ENCODE peak calls at places on chromosomes 6 and 20, in five cellular contexts. X is fibroblast of lung; W is aorta; A is CD8-positive, alpha-beta T cell; T is psoas muscle. K is an unnamed sample.

GRCh38 chr20:39960522-39961420 is 728.3 kb downstream of the MAFB start:
- DNase-seq in T (peak; percentile 80), W (no peak), A (no peak), X (no peak), K (no peak)

GRCh38 chr6:73325656-73326055 is 28.4 kb downstream of the DPPA5 start:
- DNase-seq in W (no peak), T (no peak), X (no peak), A (no peak), K (no peak)

GRCh38 chr6:29797966-29798365 is 29.7 kb upstream of the HLA-G start:
- DNase-seq in W (no peak), A (no peak), X (no peak), T (no peak), K (no peak)

GRCh38 chr20:24768977-24769675 is 179.9 kb upstream of the CST7 start:
- DNase-seq in A (no peak), X (no peak), T (no peak), W (peak; percentile 19), K (no peak)

GRCh38 chr6:18309046-18309445 is 44.7 kb upstream of the DEK start:
- DNase-seq in W (no peak), X (no peak), A (no peak), T (no peak), K (no peak)

GRCh38 chr6:136599324-136600011 is 49.2 kb upstream of the MAP7 start:
- DNase-seq in A (no peak), X (peak; percentile 62), W (no peak), T (peak; percentile 71), K (no peak)

GRCh38 chr6:67916389-67916788 is 718.7 kb upstream of the ADGRB3 start:
- DNase-seq in T (no peak), W (no peak), A (no peak), X (peak; percentile 92), K (no peak)

GRCh38 chr6:109373762-109374161 is 8.5 kb downstream of the CD164 start:
- DNase-seq in W (no peak), A (no peak), X (no peak), T (no peak), K (no peak)

GRCh38 chr6:150741633-150742200 is 123.8 kb upstream of the MTHFD1L start:
- DNase-seq in T (no peak), W (no peak), A (no peak), X (no peak), K (no peak)

GRCh38 chr6:141464490-141464889 is 668.2 kb upstream of the GJE1 start:
- DNase-seq in A (no peak), T (no peak), X (peak; percentile 78), W (no peak), K (no peak)

GRCh38 chr6:152552616-152553209 is 84.4 kb downstream of the SYNE1 start:
- DNase-seq in W (peak; percentile 64), T (peak; percentile 71), X (peak; percentile 55), A (peak; percentile 12), K (no peak)

GRCh38 chr6:7484666-7485065 is 56.8 kb upstream of the DSP start:
- DNase-seq in A (no peak), T (no peak), W (no peak), X (no peak), K (no peak)

GRCh38 chr6:7473805-7474329 is 67.6 kb upstream of the DSP start:
- DNase-seq in T (no peak), W (no peak), A (no peak), X (no peak), K (no peak)

GRCh38 chr6:7475081-7475480 is 66.4 kb upstream of the DSP start:
- DNase-seq in T (no peak), A (no peak), X (no peak), W (no peak), K (no peak)

DNA sequence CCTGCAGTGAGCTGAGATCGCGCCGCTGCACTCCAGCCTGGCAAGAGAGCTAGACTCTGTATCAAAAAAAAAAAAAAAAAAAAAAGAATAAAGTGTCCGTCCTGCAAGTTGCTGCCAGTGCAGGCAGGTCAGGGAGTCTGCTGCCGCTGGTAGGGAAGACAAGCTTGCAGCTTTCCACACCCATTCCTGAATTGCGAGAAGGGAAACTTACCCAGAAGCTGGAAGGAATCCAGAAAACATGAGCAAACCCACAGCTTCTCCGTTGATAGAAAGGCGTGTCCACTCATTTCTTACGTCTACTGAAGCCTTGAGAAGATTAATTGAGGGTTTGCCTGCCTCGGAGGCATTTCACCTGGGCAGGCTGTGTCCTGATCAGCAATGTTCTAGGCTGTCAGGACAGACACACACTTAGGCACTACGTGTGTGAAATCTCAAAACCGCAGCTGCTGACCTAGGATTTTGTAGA is 61.6 kb upstream of the DSP start:
- DNase-seq in W (no peak), X (peak; percentile 39), T (no peak), A (no peak), K (no peak)
- H3K27ac ChIP-seq in W (no peak overlapping the region), X (no peak overlapping the region), T (no peak overlapping the region), A (no peak overlapping the region), K (no peak overlapping the region)

GRCh38 chr6:128694303-128695009 is 174.1 kb upstream of the PTPRK start:
- DNase-seq in W (no peak), X (no peak), A (no peak), T (no peak), K (no peak)

GRCh38 chr6:128697392-128697689 is 176.9 kb upstream of the PTPRK start:
- DNase-seq in T (no peak), X (no peak), A (no peak), W (no peak), K (no peak)

DNA sequence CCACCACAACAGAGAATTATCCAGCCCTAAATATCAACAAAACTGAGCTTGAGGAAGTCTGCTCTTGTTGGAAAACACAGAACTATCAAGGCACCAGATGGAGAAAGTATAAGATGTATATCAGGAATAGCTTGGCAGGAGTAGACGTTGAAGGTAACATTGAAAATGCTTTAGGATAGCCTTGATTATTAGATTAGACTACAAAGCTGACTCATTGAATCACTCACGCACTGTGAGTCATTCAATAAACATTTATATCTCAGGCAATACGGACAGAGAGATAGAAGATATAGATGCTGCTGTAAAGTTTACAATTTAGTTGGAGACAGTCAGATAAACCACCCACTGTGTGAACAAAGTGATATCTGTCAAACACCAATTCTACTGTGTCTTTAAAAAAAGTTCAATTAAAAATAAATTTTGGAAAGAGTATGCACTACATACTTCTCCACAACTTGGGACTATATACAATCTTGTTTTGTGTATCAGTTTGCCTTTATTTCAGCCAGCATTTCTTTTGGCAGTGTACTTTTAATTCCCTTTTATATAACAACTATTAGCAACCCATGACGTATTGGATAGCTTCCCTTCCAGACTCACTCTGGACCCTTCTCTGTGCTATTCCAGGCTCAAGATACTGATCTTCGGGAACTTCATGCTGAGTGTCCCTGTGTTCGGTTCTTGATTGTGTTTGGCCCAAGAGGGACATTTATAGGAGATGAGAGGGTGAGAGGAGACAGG is 176.4 kb upstream of the PTPRK start:
- DNase-seq in W (no peak), T (no peak), A (no peak), X (peak; percentile 77), K (no peak)
- H3K27ac ChIP-seq in W (no peak overlapping the region), T (no peak overlapping the region), A (no peak overlapping the region), X (no peak overlapping the region), K (no peak overlapping the region)

DNA sequence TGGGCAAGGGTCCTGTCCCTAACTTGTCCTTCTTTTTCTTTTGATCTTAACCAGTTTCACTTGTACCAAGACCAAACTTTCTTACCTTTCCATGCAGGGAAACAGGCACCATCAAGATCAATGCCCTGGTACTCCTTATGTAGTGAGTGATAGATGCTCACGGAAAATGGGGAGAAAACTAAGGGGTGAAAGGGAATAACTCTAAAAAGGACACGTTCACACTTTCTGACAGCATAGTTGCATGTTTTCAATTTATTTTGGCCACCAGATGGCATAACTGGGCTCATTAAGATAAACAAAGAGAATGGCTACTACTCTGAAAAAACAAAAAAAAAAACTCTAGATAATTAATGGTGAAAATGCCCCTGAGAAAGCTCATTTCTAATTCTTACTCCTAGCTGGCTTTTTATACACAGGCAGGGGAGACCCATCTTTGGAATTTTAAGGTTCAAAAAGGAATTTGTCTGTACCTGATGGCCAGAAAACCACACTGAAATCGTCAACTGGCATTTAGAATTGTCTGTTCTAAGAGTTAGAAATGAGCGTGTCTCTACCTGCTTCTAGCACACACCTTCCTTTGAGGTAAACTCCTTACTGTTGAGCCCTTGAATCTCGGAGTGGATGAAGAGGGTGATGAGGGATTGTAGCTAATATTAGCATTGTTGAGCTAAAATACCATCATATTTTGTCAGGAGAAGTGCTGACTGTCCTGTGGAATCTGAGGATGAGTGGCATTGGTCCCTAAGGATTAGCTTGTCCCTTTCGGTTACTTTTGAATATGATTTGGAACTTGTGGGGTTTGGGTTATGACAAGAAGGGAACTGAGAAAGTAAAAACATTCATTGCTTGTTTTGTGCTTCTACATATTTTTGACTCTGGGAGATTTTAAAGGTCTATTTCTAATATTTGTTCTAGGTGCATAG is 62.2 kb upstream of the DDR1 start:
- DNase-seq in W (no peak), T (no peak), X (peak; percentile 36), A (no peak), K (no peak)
- H3K27ac ChIP-seq in W (no peak overlapping the region), T (peak overlapping the region; percentile 16), X (no peak overlapping the region), A (no peak overlapping the region), K (peak overlapping the region; percentile 25)

GRCh38 chr6:35258336-35258735 is 1.2 kb upstream of the ZNF76 start:
- DNase-seq in T (no peak), X (no peak), W (no peak), A (no peak), K (no peak)
- H3K27ac ChIP-seq in T (peak overlapping the region; percentile 99), X (peak overlapping the region; percentile 99), W (no peak overlapping the region), A (peak overlapping the region; percentile 88), K (peak overlapping the region; percentile 93)

DNA sequence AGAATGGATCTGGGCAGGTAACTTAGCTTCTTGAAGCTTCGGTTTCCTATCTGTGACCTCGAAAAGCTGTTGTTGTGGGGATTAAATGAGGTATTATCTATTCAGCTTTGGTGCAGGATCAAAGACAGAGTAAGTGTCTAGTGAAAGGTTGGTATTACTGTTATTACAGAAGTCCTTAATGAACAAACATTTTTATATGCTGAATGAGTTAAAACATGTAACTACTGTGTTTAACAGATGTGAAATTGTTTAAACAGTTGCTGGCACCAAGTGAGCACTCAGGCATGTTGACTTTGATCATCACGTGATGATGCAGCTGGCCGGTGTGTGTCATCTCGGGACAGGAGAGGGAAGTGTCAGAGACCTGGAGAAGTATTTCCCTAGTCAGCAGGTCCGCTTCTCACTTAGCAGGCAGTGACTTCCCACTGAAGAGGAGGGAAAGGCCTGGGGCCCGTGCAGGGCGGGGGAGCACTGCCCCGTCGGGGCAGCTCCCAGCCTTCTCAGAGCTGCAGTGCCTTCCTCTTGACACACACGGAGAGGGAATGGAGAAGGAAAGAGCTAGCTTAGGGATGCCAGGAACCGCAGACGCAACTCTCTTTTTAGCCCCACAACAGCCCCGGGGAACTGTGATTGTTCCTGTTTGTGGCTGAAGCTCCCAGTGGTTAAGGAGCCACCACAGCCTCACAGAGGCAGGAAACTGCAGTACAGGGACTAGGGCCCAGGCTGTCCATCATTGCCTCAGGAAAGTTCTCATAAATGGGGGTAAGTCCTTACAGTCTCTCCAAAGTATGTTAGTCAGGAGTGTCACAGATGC is 18.0 kb downstream of the TUBB2A start:
- DNase-seq in A (no peak), X (peak; percentile 68), W (peak; percentile 84), T (peak; percentile 81), K (no peak)
- H3K27ac ChIP-seq in A (no peak overlapping the region), X (peak overlapping the region; percentile 59), W (no peak overlapping the region), T (peak overlapping the region; percentile 78), K (no peak overlapping the region)